ENCODE peak calls at places on chromosome 1, in seven cellular contexts. J is HEK293T, E is ELR, M is HTR-8/SVneo, V is mammary epithelial cell, I is skeletal muscle cell, C is MCF 10A. U is an unnamed sample.

GRCh38 chr1:193019442-193020026 is 39.6 kb downstream of the UCHL5 start:
- DNase-seq in J (no peak), E (peak; percentile 70), M (peak; percentile 33), V (peak; percentile 39), I (peak; percentile 28), C (peak; percentile 76), U (peak; percentile 49)

GRCh38 chr1:178168535-178168934 is 74.6 kb downstream of the RASAL2 start:
- DNase-seq in J (peak; percentile 23), E (peak; percentile 75), M (no peak), V (peak; percentile 52), I (no peak), C (peak; percentile 49), U (no peak)

GRCh38 chr1:237152506-237153335 is 110.7 kb downstream of the RYR2 start:
- DNase-seq in J (no peak), E (peak; percentile 11), M (no peak), V (no peak), I (no peak), C (peak; percentile 60), U (no peak)

GRCh38 chr1:116175621-116176020 is 64.4 kb downstream of the MAB21L3 start:
- DNase-seq in J (no peak), E (no peak), M (no peak), V (no peak), I (no peak), C (no peak), U (no peak)

GRCh38 chr1:225896937-225897549 is 8.1 kb upstream of the LEFTY1 start:
- DNase-seq in J (no peak), E (peak; percentile 38), M (peak; percentile 24), V (peak; percentile 90), I (no peak), C (peak; percentile 78), U (no peak)

GRCh38 chr1:41241748-41242644 is at the start of gene SCMH1:
- DNase-seq in J (peak; percentile 69), E (peak; percentile 60), M (no peak), V (peak; percentile 25), I (no peak), C (peak; percentile 32), U (peak; percentile 70)

GRCh38 chr1:29650476-29650875 is 414.2 kb downstream of the PTPRU start:
- DNase-seq in J (no peak), E (no peak), M (no peak), V (no peak), I (no peak), C (no peak), U (no peak)

GRCh38 chr1:157279157-157280140 is 141.3 kb upstream of the ETV3 start:
- DNase-seq in J (no peak), E (no peak), M (no peak), V (no peak), I (no peak), C (no peak), U (no peak)

GRCh38 chr1:235945775-235946565 is 79.3 kb upstream of the LYST start:
- DNase-seq in J (no peak), E (no peak), M (no peak), V (no peak), I (no peak), C (no peak), U (no peak)

GRCh38 chr1:12601690-12602632 is 16.0 kb downstream of the DHRS3 start:
- DNase-seq in J (no peak), E (peak; percentile 32), M (no peak), V (peak; percentile 47), I (peak; percentile 48), C (no peak), U (no peak)

GRCh38 chr1:241917487-241917886 is 40.1 kb upstream of the BECN2 start:
- DNase-seq in J (no peak), E (no peak), M (no peak), V (no peak), I (no peak), C (no peak), U (no peak)

GRCh38 chr1:212782422-212783154 is 9.0 kb downstream of the NSL1 start:
- DNase-seq in J (peak; percentile 20), E (peak; percentile 62), M (peak; percentile 25), V (peak; percentile 7), I (peak; percentile 13), C (peak; percentile 58), U (peak; percentile 10)

GRCh38 chr1:206472454-206472853 is 2.2 kb downstream of the IKBKE start:
- DNase-seq in J (no peak), E (peak; percentile 79), M (peak; percentile 73), V (peak; percentile 74), I (peak; percentile 69), C (peak; percentile 79), U (no peak)

GRCh38 chr1:179881642-179882252 is 338 bp upstream of the TOR1AIP1 start:
- DNase-seq in J (no peak), E (peak; percentile 89), M (peak; percentile 81), V (no peak), I (peak; percentile 85), C (peak; percentile 91), U (no peak)

GRCh38 chr1:183180634-183181056 is 5.4 kb upstream of the LAMC2 start:
- DNase-seq in J (no peak), E (peak; percentile 70), M (peak; percentile 38), V (peak; percentile 96), I (peak; percentile 91), C (peak; percentile 87), U (no peak)

GRCh38 chr1:203450541-203451149 is 25.0 kb upstream of the PRELP start:
- DNase-seq in J (no peak), E (no peak), M (no peak), V (no peak), I (no peak), C (no peak), U (no peak)

GRCh38 chr1:151237678-151238466 is 16.7 kb upstream of the PSMD4 start:
- DNase-seq in J (no peak), E (peak; percentile 18), M (no peak), V (no peak), I (no peak), C (no peak), U (no peak)

U was measured in COR-L47.